ENCODE peak calls at places on chromosomes 3 and 15, in five cellular contexts. P, R, V, X and I are unnamed samples. For H3K4me1, the result is how much of the 10 kb centered on the place peaks cover.

GRCh38 chr15:60000824-60001641 is 3.1 kb upstream of the FOXB1 start:
- DNase-seq in P (no peak), X (no peak), V (no peak), R (no peak), I (no peak)

GRCh38 chr15:52677593-52677992 is 1.6 kb downstream of the ATOSA start:
- DNase-seq in V (no peak), P (no peak), X (no peak), R (no peak), I (no peak)

GRCh38 chr3:89654031-89654430 is 546.6 kb downstream of the EPHA3 start:
- DNase-seq in P (no peak), V (no peak), R (no peak), X (no peak), I (no peak)

GRCh38 chr15:69544349-69545113 is 91.9 kb downstream of the RPLP1 start:
- DNase-seq in R (no peak), P (no peak), V (no peak), X (no peak), I (no peak)

GRCh38 chr15:31934821-31935220 is 95.5 kb upstream of the CHRNA7 start:
- DNase-seq in X (no peak), P (no peak), R (no peak), V (no peak), I (no peak)

GRCh38 chr3:134879991-134880390 is 84.9 kb downstream of the EPHB1 start:
- DNase-seq in X (no peak), V (no peak), R (no peak), P (no peak), I (no peak)

GRCh38 chr15:100340721-100341661 is 784 bp downstream of the ADAMTS17 start:
- DNase-seq in V (no peak), R (no peak), X (no peak), P (no peak), I (no peak)

GRCh38 chr3:17747184-17747889 is 4.9 kb upstream of the TBC1D5 start:
- DNase-seq in R (no peak), X (no peak), P (no peak), V (no peak), I (no peak)

GRCh38 chr15:43998607-43999006 is 171.8 kb downstream of the WDR76 start:
- DNase-seq in V (no peak), P (no peak), X (no peak), R (no peak), I (no peak)

GRCh38 chr15:68508485-68509189 is 70.2 kb upstream of the CORO2B start:
- DNase-seq in X (no peak), R (no peak), V (peak), P (no peak), I (no peak)

GRCh38 chr3:69294014-69294771 is 91.7 kb downstream of the FRMD4B start:
- DNase-seq in X (no peak), V (peak), P (no peak), R (peak), I (no peak)

GRCh38 chr3:155556531-155556930 is 188.3 kb downstream of the PLCH1 start:
- DNase-seq in V (no peak), P (no peak), R (no peak), X (no peak), I (no peak)

GRCh38 chr3:48459773-48460516 is 13.4 kb downstream of the ATRIP start:
- DNase-seq in R (no peak), X (no peak), V (no peak), P (no peak), I (no peak)

GRCh38 chr15:84749111-84749991 is 959 bp downstream of the ZNF592 start:
- DNase-seq in P (no peak), X (peak), R (no peak), V (peak), I (peak)

GRCh38 chr3:42012378-42012934 is 50.6 kb upstream of the ULK4 start:
- DNase-seq in X (no peak), P (no peak), V (no peak), R (no peak), I (no peak)

GRCh38 chr15:25439456-25439836 is 622 bp upstream of the UBE3A start:
- DNase-seq in R (no peak), X (peak), V (no peak), P (no peak), I (no peak)

GRCh38 chr15:58410353-58410752 is 21.4 kb upstream of the LIPC start:
- DNase-seq in P (no peak), R (no peak), V (no peak), X (no peak), I (no peak)

GRCh38 chr15:100920516-100921135 is 1.5 kb downstream of the LRRK1 start:
- DNase-seq in R (peak), V (no peak), P (no peak), X (no peak), I (no peak)

GRCh38 chr3:7847521-7847920 is 654.1 kb upstream of the LMCD1 start:
- DNase-seq in X (no peak), R (no peak), V (no peak), P (no peak), I (no peak)

GRCh38 chr15:67107014-67107812 is 41.8 kb downstream of the SMAD3 start:
- DNase-seq in P (peak), R (peak), X (peak), V (peak), I (peak)

GRCh38 chr3:197088370-197088769 is 58.8 kb upstream of the MELTF start:
- DNase-seq in X (no peak), R (no peak), V (no peak), P (no peak), I (no peak)

DNA sequence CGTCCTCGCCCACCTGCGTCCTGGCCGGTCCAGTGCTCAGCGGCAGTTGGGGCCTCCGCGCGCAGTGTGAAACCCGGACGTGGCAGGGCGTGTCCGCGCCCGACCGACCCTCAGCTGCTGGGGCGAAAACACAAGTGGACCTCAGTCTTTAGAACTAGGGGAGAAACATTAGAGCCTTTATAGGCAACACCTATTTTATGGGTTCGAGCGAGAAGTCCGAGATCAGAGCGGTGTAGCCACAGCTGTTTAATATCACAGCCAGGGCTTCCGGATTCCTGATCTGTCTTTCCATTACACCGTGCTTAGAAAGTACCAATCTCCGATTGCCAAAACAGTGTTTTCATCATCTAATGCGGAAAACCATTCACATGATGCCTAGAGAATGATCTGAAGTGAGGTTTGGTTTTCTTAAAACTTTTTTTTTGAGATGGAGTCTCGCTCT is 516 bp downstream of the RAD51 start:
- DNase-seq in P (no peak), R (no peak), X (no peak), V (no peak), I (no peak)
- TF ChIP-seq CTCF in P (no peak), R (no peak), X (no peak), V (no peak), I (no peak)

GRCh38 chr3:11602886-11603285 is 40.8 kb downstream of the VGLL4 start:
- DNase-seq in P (no peak), R (no peak), V (no peak), X (no peak), I (no peak)

GRCh38 chr3:11605398-11605797 is 38.3 kb downstream of the VGLL4 start:
- DNase-seq in P (no peak), X (no peak), R (no peak), V (no peak), I (no peak)

GRCh38 chr3:11602441-11602840 is 41.3 kb downstream of the VGLL4 start:
- DNase-seq in X (no peak), P (no peak), R (no peak), V (no peak), I (no peak)

GRCh38 chr3:11604139-11604895 is 39.4 kb downstream of the VGLL4 start:
- DNase-seq in V (no peak), X (no peak), R (no peak), P (peak), I (no peak)

DNA sequence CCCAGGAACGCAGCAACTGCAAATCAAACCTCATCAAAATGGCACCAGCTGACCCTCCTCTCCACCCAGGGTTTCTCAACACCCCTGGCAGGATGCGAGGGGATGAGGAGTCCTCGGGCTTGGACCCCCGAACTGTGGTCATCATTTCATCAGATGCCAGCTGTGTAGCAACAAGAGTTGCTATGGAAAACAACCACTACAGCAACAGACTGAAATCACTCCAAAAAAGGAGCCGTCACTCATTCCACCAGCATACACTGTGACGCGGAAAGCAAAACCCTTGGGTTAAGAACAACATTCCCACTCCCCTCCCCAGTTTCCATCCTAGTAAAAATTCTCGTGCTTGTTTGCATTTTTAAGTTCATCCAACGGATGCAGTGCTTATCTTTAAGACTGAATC is 40.1 kb downstream of the VGLL4 start:
- DNase-seq in R (no peak), V (peak), X (no peak), P (no peak), I (no peak)
- H3K4me1 ChIP-seq in R (half or more), V (under half), X (half or more), P (half or more), I (half or more)

GRCh38 chr15:98476559-98476958 is 171.8 kb upstream of the IGF1R start:
- DNase-seq in R (no peak), V (no peak), P (no peak), X (no peak), I (no peak)
- H3K4me3 ChIP-seq in R (no peak), V (no peak), P (no peak), X (no peak), I (no peak)

GRCh38 chr3:16060358-16060852 is 114.1 kb upstream of the GALNT15 start:
- DNase-seq in P (peak), X (no peak), R (peak), V (peak), I (no peak)
- TF ChIP-seq CTCF in P (peak), X (no peak), R (peak), V (no peak), I (peak)

DNA sequence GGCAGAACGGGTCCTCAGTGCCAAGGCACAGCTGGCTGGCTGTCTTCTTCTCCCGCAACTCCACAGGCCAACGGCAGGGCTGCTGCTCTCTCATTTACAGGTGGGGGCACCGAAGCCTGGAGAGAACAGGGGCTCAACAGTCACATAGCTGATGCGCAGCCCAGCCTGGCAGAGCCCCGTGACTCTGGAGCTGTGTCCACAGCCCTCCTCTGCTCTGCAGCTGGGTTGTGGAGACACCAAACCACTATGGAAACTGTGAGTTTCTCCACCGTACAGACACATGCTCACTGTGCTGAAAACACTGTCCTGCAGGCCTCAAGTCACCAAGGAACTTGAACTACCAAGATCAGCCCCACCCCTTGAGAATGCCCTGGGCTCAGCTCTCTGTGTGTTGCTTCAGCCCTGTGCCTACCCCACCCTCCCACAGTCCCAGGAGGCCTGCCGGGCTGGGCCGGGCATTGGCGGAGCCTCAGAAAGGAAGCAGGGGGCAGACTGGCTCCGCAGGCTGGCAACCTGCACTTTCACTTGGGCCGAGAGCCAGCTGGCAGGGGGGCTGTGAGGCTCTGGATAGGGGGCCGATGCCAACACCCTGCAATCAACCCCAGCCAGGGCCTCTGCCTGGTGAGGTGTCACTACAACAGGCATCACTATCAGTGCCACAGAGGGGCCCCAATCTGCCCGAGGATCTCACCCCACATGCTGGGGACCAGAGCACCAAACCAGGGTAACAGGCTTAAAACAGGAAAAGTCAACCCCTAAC is 113.7 kb upstream of the RPL32 start:
- DNase-seq in X (peak), V (peak), R (no peak), P (no peak), I (peak)
- H3K4me1 ChIP-seq in X (half or more), V (under half), R (under half), P (under half), I (half or more)

DNA sequence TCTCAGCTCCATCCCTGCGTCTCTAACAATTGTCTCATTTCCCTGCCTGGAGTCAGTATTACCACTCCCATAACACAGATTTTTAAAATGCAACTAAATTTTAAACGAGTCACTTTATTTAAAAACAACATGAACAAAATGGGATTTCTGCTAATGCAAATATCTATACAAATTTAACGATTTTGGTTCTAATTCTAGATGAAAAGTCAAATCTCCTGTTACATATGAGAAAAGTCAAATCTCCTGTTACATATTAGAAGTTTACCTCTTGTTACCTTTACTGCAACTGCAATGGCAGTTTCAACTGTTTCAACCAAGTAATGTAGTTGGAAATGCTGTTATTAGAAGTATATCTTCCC is 578 bp upstream of the RPL39L start:
- DNase-seq in R (no peak), V (no peak), P (no peak), X (no peak), I (no peak)
- H3K4me3 ChIP-seq in R (peak), V (peak), P (peak), X (peak), I (peak)